ENCODE peak calls at places on chromosomes 2 and 18, in ten cellular contexts. One of them, this sample, is unnamed.
A peak's percentile ranks its signal among the peaks of the same experiment; 100 is the strongest.

GRCh38 chr18:11021477-11021876 is 127.9 kb downstream of the PIEZO2 start:
- DNase-seq in upper lobe of right lung: no peak
- DNase-seq in body of pancreas: no peak
- DNase-seq in prostate gland: no peak
- DNase-seq in left ventricle myocardium inferior: no peak
- DNase-seq in adrenal gland: no peak
- DNase-seq in MM.1S: no peak
- DNase-seq in GM23338: no peak
- DNase-seq in neural progenitor cell: no peak
- DNase-seq in cardiac muscle cell: no peak
- DNase-seq in this sample: no peak

GRCh38 chr2:119282966-119283511 is 59.4 kb downstream of the STEAP3 start:
- DNase-seq in body of pancreas: peak; percentile 34
- DNase-seq in MM.1S: no peak
- DNase-seq in cardiac muscle cell: no peak
- DNase-seq in left ventricle myocardium inferior: peak; percentile 60
- DNase-seq in GM23338: no peak
- DNase-seq in adrenal gland: peak; percentile 55
- DNase-seq in neural progenitor cell: no peak
- DNase-seq in upper lobe of right lung: peak; percentile 73
- DNase-seq in prostate gland: peak; percentile 75
- DNase-seq in this sample: no peak

GRCh38 chr18:5178519-5178918 is 18.5 kb downstream of the AKAIN1 start:
- DNase-seq in left ventricle myocardium inferior: no peak
- DNase-seq in body of pancreas: no peak
- DNase-seq in neural progenitor cell: no peak
- DNase-seq in MM.1S: no peak
- DNase-seq in cardiac muscle cell: no peak
- DNase-seq in GM23338: no peak
- DNase-seq in adrenal gland: no peak
- DNase-seq in upper lobe of right lung: no peak
- DNase-seq in prostate gland: no peak
- DNase-seq in this sample: no peak

GRCh38 chr2:50611261-50612020 is 420.5 kb downstream of the NRXN1 start:
- DNase-seq in GM23338: no peak
- DNase-seq in upper lobe of right lung: no peak
- DNase-seq in left ventricle myocardium inferior: no peak
- DNase-seq in adrenal gland: no peak
- DNase-seq in prostate gland: no peak
- DNase-seq in neural progenitor cell: no peak
- DNase-seq in body of pancreas: no peak
- DNase-seq in MM.1S: no peak
- DNase-seq in cardiac muscle cell: no peak
- DNase-seq in this sample: no peak

GRCh38 chr2:235274010-235274409 is 219.8 kb upstream of the AGAP1 start:
- DNase-seq in adrenal gland: no peak
- DNase-seq in neural progenitor cell: no peak
- DNase-seq in MM.1S: no peak
- DNase-seq in GM23338: no peak
- DNase-seq in upper lobe of right lung: no peak
- DNase-seq in body of pancreas: no peak
- DNase-seq in prostate gland: no peak
- DNase-seq in left ventricle myocardium inferior: no peak
- DNase-seq in cardiac muscle cell: no peak
- DNase-seq in this sample: no peak

GRCh38 chr2:233469261-233470006 is 97.1 kb downstream of the USP40 start:
- DNase-seq in upper lobe of right lung: peak; percentile 64
- DNase-seq in neural progenitor cell: no peak
- DNase-seq in GM23338: no peak
- DNase-seq in prostate gland: no peak
- DNase-seq in cardiac muscle cell: no peak
- DNase-seq in body of pancreas: no peak
- DNase-seq in MM.1S: no peak
- DNase-seq in adrenal gland: peak; percentile 39
- DNase-seq in left ventricle myocardium inferior: peak; percentile 74
- DNase-seq in this sample: no peak

GRCh38 chr2:27316655-27317412 is 6.1 kb downstream of the MPV17 start:
- DNase-seq in MM.1S: no peak
- DNase-seq in GM23338: no peak
- DNase-seq in neural progenitor cell: no peak
- DNase-seq in adrenal gland: no peak
- DNase-seq in prostate gland: no peak
- DNase-seq in left ventricle myocardium inferior: no peak
- DNase-seq in upper lobe of right lung: no peak
- DNase-seq in body of pancreas: peak; percentile 92
- DNase-seq in cardiac muscle cell: no peak
- DNase-seq in this sample: no peak

GRCh38 chr2:240999873-241000541 is 1.6 kb downstream of the SNED1 start:
- DNase-seq in body of pancreas: no peak
- DNase-seq in MM.1S: no peak
- DNase-seq in prostate gland: peak; percentile 4
- DNase-seq in GM23338: no peak
- DNase-seq in neural progenitor cell: no peak
- DNase-seq in adrenal gland: peak; percentile 27
- DNase-seq in upper lobe of right lung: peak; percentile 66
- DNase-seq in cardiac muscle cell: no peak
- DNase-seq in left ventricle myocardium inferior: peak; percentile 13
- DNase-seq in this sample: no peak

GRCh38 chr2:223797811-223798721 is 39.3 kb downstream of the AP1S3 start:
- DNase-seq in cardiac muscle cell: peak; percentile 66
- DNase-seq in prostate gland: no peak
- DNase-seq in upper lobe of right lung: no peak
- DNase-seq in neural progenitor cell: peak; percentile 39
- DNase-seq in adrenal gland: no peak
- DNase-seq in GM23338: peak; percentile 24
- DNase-seq in body of pancreas: peak; percentile 11
- DNase-seq in MM.1S: no peak
- DNase-seq in left ventricle myocardium inferior: no peak
- DNase-seq in this sample: no peak

GRCh38 chr18:7545734-7546133 is 21.4 kb upstream of the PTPRM start:
- DNase-seq in MM.1S: no peak
- DNase-seq in body of pancreas: no peak
- DNase-seq in upper lobe of right lung: no peak
- DNase-seq in neural progenitor cell: no peak
- DNase-seq in GM23338: no peak
- DNase-seq in left ventricle myocardium inferior: no peak
- DNase-seq in adrenal gland: no peak
- DNase-seq in prostate gland: no peak
- DNase-seq in cardiac muscle cell: peak; percentile 75
- DNase-seq in this sample: no peak

GRCh38 chr2:227503433-227504406 is 31.8 kb downstream of the AGFG1 start:
- DNase-seq in left ventricle myocardium inferior: no peak
- DNase-seq in cardiac muscle cell: peak; percentile 53
- DNase-seq in MM.1S: no peak
- DNase-seq in upper lobe of right lung: no peak
- DNase-seq in adrenal gland: peak; percentile 85
- DNase-seq in prostate gland: no peak
- DNase-seq in neural progenitor cell: no peak
- DNase-seq in GM23338: no peak
- DNase-seq in body of pancreas: peak; percentile 62
- DNase-seq in this sample: no peak

GRCh38 chr2:127027715-127028114 is 79.2 kb downstream of the BIN1 start:
- DNase-seq in body of pancreas: no peak
- DNase-seq in left ventricle myocardium inferior: no peak
- DNase-seq in cardiac muscle cell: no peak
- DNase-seq in prostate gland: no peak
- DNase-seq in MM.1S: no peak
- DNase-seq in adrenal gland: no peak
- DNase-seq in neural progenitor cell: no peak
- DNase-seq in upper lobe of right lung: no peak
- DNase-seq in GM23338: peak; percentile 58
- DNase-seq in this sample: no peak

DNA sequence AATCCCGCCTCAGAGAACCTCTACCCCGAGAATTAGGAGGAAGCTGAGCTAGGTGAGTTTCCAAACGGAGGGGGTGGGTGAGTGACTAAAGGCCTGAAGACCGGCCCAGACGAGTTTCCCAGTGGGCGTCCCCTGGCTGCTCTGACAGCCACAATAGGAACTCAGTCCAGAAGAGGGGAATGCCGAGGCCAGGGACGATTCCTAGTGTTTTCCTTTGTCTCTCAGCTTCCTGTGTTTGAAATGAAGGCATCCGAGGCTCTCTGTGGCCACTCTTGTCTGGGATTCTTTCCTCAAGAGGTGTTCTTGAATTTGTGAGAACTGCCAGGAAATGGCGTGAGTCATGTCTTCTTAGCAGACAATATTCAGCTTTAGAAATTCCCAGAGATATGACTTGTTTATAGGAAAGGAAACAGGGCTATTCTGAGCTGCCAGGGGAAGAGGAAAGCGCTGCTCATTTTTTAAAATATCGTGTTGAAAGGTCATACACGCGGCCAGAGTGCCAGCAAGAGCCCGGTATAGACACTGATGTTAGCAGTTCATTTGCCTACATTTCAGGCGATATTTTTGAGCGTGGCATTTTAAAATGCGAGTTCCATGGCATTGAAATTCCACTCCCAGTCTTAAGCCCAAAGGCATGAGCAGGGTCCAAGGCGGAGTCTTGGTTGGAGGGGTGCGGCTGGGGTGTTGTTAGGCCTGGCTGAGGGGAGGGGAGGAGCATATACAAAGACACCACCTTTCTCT is 169.1 kb upstream of the KLF7 start:
- DNase-seq in adrenal gland: peak; percentile 72
- DNase-seq in body of pancreas: peak; percentile 58
- DNase-seq in MM.1S: no peak
- DNase-seq in cardiac muscle cell: peak; percentile 98
- DNase-seq in GM23338: peak; percentile 93
- DNase-seq in upper lobe of right lung: peak; percentile 77
- DNase-seq in neural progenitor cell: peak; percentile 89
- DNase-seq in left ventricle myocardium inferior: peak; percentile 53
- DNase-seq in prostate gland: peak; percentile 24
- DNase-seq in this sample: no peak
- TF ChIP-seq CTCF in adrenal gland: no peak
- TF ChIP-seq CTCF in body of pancreas: no peak
- TF ChIP-seq CTCF in MM.1S: no peak
- TF ChIP-seq CTCF in cardiac muscle cell: no peak
- TF ChIP-seq CTCF in GM23338: no peak
- TF ChIP-seq CTCF in upper lobe of right lung: no peak
- TF ChIP-seq CTCF in neural progenitor cell: no peak
- TF ChIP-seq CTCF in left ventricle myocardium inferior: no peak
- TF ChIP-seq CTCF in prostate gland: no peak
- TF ChIP-seq CTCF in this sample: no peak

GRCh38 chr2:184357033-184357432 is 241.3 kb upstream of the ZNF804A start:
- DNase-seq in MM.1S: no peak
- DNase-seq in cardiac muscle cell: no peak
- DNase-seq in left ventricle myocardium inferior: no peak
- DNase-seq in adrenal gland: no peak
- DNase-seq in upper lobe of right lung: no peak
- DNase-seq in neural progenitor cell: no peak
- DNase-seq in body of pancreas: no peak
- DNase-seq in prostate gland: no peak
- DNase-seq in GM23338: no peak
- DNase-seq in this sample: no peak

GRCh38 chr2:184346338-184346862 is 251.9 kb upstream of the ZNF804A start:
- DNase-seq in cardiac muscle cell: no peak
- DNase-seq in body of pancreas: no peak
- DNase-seq in upper lobe of right lung: no peak
- DNase-seq in prostate gland: no peak
- DNase-seq in GM23338: no peak
- DNase-seq in adrenal gland: no peak
- DNase-seq in MM.1S: no peak
- DNase-seq in neural progenitor cell: no peak
- DNase-seq in left ventricle myocardium inferior: no peak
- DNase-seq in this sample: no peak

GRCh38 chr2:184351126-184351525 is 247.2 kb upstream of the ZNF804A start:
- DNase-seq in upper lobe of right lung: no peak
- DNase-seq in GM23338: no peak
- DNase-seq in cardiac muscle cell: no peak
- DNase-seq in body of pancreas: no peak
- DNase-seq in adrenal gland: no peak
- DNase-seq in prostate gland: no peak
- DNase-seq in left ventricle myocardium inferior: no peak
- DNase-seq in MM.1S: peak; percentile 76
- DNase-seq in neural progenitor cell: no peak
- DNase-seq in this sample: no peak
- H3K4me3 ChIP-seq in upper lobe of right lung: no peak overlapping the region
- H3K4me3 ChIP-seq in GM23338: no peak overlapping the region
- H3K4me3 ChIP-seq in cardiac muscle cell: no peak overlapping the region
- H3K4me3 ChIP-seq in body of pancreas: no peak overlapping the region
- H3K4me3 ChIP-seq in adrenal gland: no peak overlapping the region
- H3K4me3 ChIP-seq in prostate gland: no peak overlapping the region
- H3K4me3 ChIP-seq in left ventricle myocardium inferior: no peak overlapping the region
- H3K4me3 ChIP-seq in MM.1S: peak overlapping the region; percentile 25
- H3K4me3 ChIP-seq in neural progenitor cell: no peak overlapping the region
- H3K4me3 ChIP-seq in this sample: no peak overlapping the region

GRCh38 chr2:105144941-105145300 is 96.6 kb upstream of the GPR45 start:
- DNase-seq in GM23338: no peak
- DNase-seq in body of pancreas: no peak
- DNase-seq in upper lobe of right lung: no peak
- DNase-seq in neural progenitor cell: no peak
- DNase-seq in cardiac muscle cell: no peak
- DNase-seq in prostate gland: no peak
- DNase-seq in left ventricle myocardium inferior: no peak
- DNase-seq in MM.1S: no peak
- DNase-seq in adrenal gland: no peak
- DNase-seq in this sample: no peak
- H3K27me3 ChIP-seq in GM23338: peaks cover 6% of the 10 kb centered on the region
- H3K27me3 ChIP-seq in body of pancreas: peaks cover 5% of the 10 kb centered on the region
- H3K27me3 ChIP-seq in upper lobe of right lung: peaks cover 39% of the 10 kb centered on the region
- H3K27me3 ChIP-seq in neural progenitor cell: peaks cover 9% of the 10 kb centered on the region
- H3K27me3 ChIP-seq in cardiac muscle cell: peaks cover 24% of the 10 kb centered on the region
- H3K27me3 ChIP-seq in prostate gland: no peaks in the 10 kb centered on the region
- H3K27me3 ChIP-seq in left ventricle myocardium inferior: peaks cover 91% of the 10 kb centered on the region
- H3K27me3 ChIP-seq in MM.1S: peaks cover 3% of the 10 kb centered on the region
- H3K27me3 ChIP-seq in adrenal gland: peaks cover 31% of the 10 kb centered on the region
- H3K27me3 ChIP-seq in this sample: peaks cover 3% of the 10 kb centered on the region

GRCh38 chr2:120922571-120923332 is 187.1 kb downstream of the GLI2 start:
- DNase-seq in adrenal gland: no peak
- DNase-seq in neural progenitor cell: no peak
- DNase-seq in cardiac muscle cell: no peak
- DNase-seq in body of pancreas: no peak
- DNase-seq in left ventricle myocardium inferior: no peak
- DNase-seq in MM.1S: no peak
- DNase-seq in GM23338: no peak
- DNase-seq in upper lobe of right lung: no peak
- DNase-seq in prostate gland: no peak
- DNase-seq in this sample: no peak

GRCh38 chr2:120919771-120920437 is 184.2 kb downstream of the GLI2 start:
- DNase-seq in adrenal gland: no peak
- DNase-seq in neural progenitor cell: no peak
- DNase-seq in upper lobe of right lung: no peak
- DNase-seq in cardiac muscle cell: peak; percentile 71
- DNase-seq in left ventricle myocardium inferior: peak; percentile 49
- DNase-seq in body of pancreas: no peak
- DNase-seq in GM23338: no peak
- DNase-seq in MM.1S: no peak
- DNase-seq in prostate gland: no peak
- DNase-seq in this sample: no peak

GRCh38 chr2:120923426-120923825 is 187.8 kb downstream of the GLI2 start:
- DNase-seq in prostate gland: no peak
- DNase-seq in MM.1S: no peak
- DNase-seq in left ventricle myocardium inferior: no peak
- DNase-seq in adrenal gland: no peak
- DNase-seq in cardiac muscle cell: no peak
- DNase-seq in upper lobe of right lung: no peak
- DNase-seq in neural progenitor cell: no peak
- DNase-seq in body of pancreas: no peak
- DNase-seq in GM23338: no peak
- DNase-seq in this sample: no peak

GRCh38 chr2:120920438-120920814 is 184.8 kb downstream of the GLI2 start:
- DNase-seq in adrenal gland: no peak
- DNase-seq in cardiac muscle cell: no peak
- DNase-seq in prostate gland: no peak
- DNase-seq in left ventricle myocardium inferior: no peak
- DNase-seq in MM.1S: no peak
- DNase-seq in neural progenitor cell: no peak
- DNase-seq in upper lobe of right lung: no peak
- DNase-seq in body of pancreas: no peak
- DNase-seq in GM23338: no peak
- DNase-seq in this sample: no peak

GRCh38 chr2:120921457-120921856 is 185.8 kb downstream of the GLI2 start:
- DNase-seq in GM23338: no peak
- DNase-seq in left ventricle myocardium inferior: no peak
- DNase-seq in cardiac muscle cell: no peak
- DNase-seq in adrenal gland: no peak
- DNase-seq in MM.1S: no peak
- DNase-seq in neural progenitor cell: no peak
- DNase-seq in prostate gland: no peak
- DNase-seq in upper lobe of right lung: no peak
- DNase-seq in body of pancreas: no peak
- DNase-seq in this sample: no peak
- TF ChIP-seq CTCF in GM23338: peak; percentile 45
- TF ChIP-seq CTCF in left ventricle myocardium inferior: no peak
- TF ChIP-seq CTCF in cardiac muscle cell: no peak
- TF ChIP-seq CTCF in adrenal gland: no peak
- TF ChIP-seq CTCF in MM.1S: no peak
- TF ChIP-seq CTCF in neural progenitor cell: peak; percentile 28
- TF ChIP-seq CTCF in prostate gland: no peak
- TF ChIP-seq CTCF in upper lobe of right lung: no peak
- TF ChIP-seq CTCF in body of pancreas: no peak
- TF ChIP-seq CTCF in this sample: no peak